ENCODE peak calls at places on chromosomes 11 and 22, in ten cellular contexts. Q is pulmonary artery endothelial cell; D is HFFc6; S is activated CD4-positive, alpha-beta T cell treated with anti-CD3 and anti-CD28 coated beads for 36 hours; J is aorta; Z is stimulated activated CD4-positive, alpha-beta T cell treated with anti-CD3 and anti-CD28 coated beads, Interleukin-4, amount 100 ng/mL, for 48 hours; N is astrocyte of the cerebellum; Y is glutamatergic neuron; F is heart right ventricle; B is GM04503. T is an unnamed sample.

GRCh38 chr11:129237880-129238638 is 45.9 kb upstream of the ARHGAP32 start:
- DNase-seq in Z (no peak), D (no peak), Y (no peak), F (no peak), Q (no peak), J (no peak), N (no peak), B (no peak), S (no peak), T (no peak)

GRCh38 chr11:73478737-73479347 is 102.6 kb downstream of the RELT start:
- DNase-seq in F (no peak), S (peak; percentile 9), B (no peak), D (peak; percentile 43), Y (no peak), Z (no peak), N (no peak), J (no peak), Q (no peak), T (no peak)

GRCh38 chr22:19275919-19276600 is 15.5 kb downstream of the CLTCL1 start:
- DNase-seq in B (no peak), D (no peak), F (no peak), J (no peak), N (no peak), Y (no peak), Q (no peak), S (no peak), Z (no peak), T (no peak)

GRCh38 chr22:40418366-40419201 is 48.2 kb downstream of the SGSM3 start:
- DNase-seq in Q (no peak), F (peak; percentile 33), S (no peak), B (no peak), J (no peak), Z (no peak), N (no peak), D (no peak), Y (peak; percentile 91), T (no peak)

GRCh38 chr22:29531419-29531818 is 22.1 kb downstream of the THOC5 start:
- DNase-seq in D (no peak), Y (no peak), N (no peak), S (no peak), J (no peak), B (no peak), F (no peak), Q (no peak), Z (no peak), T (no peak)

GRCh38 chr22:37781434-37782059 is 26.2 kb upstream of the GCAT start:
- DNase-seq in J (no peak), Q (no peak), Z (no peak), B (no peak), D (no peak), N (no peak), S (no peak), F (no peak), Y (no peak), T (no peak)

GRCh38 chr22:23553922-23554870 is 25.9 kb downstream of the IGLL1 start:
- DNase-seq in F (no peak), J (no peak), N (no peak), B (no peak), S (no peak), Y (no peak), Q (no peak), D (no peak), Z (no peak), T (no peak)

GRCh38 chr22:23108324-23109078 is 33.3 kb downstream of the RSPH14 start:
- DNase-seq in Y (no peak), N (no peak), D (no peak), B (no peak), Z (no peak), J (no peak), Q (no peak), S (no peak), F (no peak), T (no peak)

GRCh38 chr11:62245271-62245753 is 3.3 kb downstream of the SCGB1D2 start:
- DNase-seq in Q (no peak), J (no peak), B (no peak), D (peak; percentile 4), S (peak; percentile 55), Z (peak; percentile 6), Y (no peak), F (no peak), N (peak; percentile 18), T (no peak)

GRCh38 chr11:76348348-76348747 is 32.6 kb downstream of the THAP12 start:
- DNase-seq in B (no peak), Z (no peak), Y (no peak), D (no peak), Q (no peak), F (no peak), J (no peak), S (no peak), N (no peak), T (no peak)

GRCh38 chr11:2892215-2893020 is 6.8 kb upstream of the CDKN1C start:
- DNase-seq in Q (no peak), S (peak; percentile 85), Z (peak; percentile 57), N (no peak), J (peak; percentile 78), Y (peak; percentile 80), B (no peak), F (peak; percentile 83), D (peak; percentile 26), T (no peak)

GRCh38 chr11:128695539-128696221 is 1.8 kb downstream of the FLI1 start:
- DNase-seq in N (no peak), Z (no peak), F (no peak), D (no peak), Q (no peak), S (peak; percentile 49), J (peak; percentile 78), B (no peak), Y (no peak), T (no peak)

GRCh38 chr11:111476366-111476765 is 35.8 kb downstream of the BTG4 start:
- DNase-seq in J (no peak), N (no peak), F (no peak), S (no peak), Z (no peak), B (no peak), Q (no peak), D (no peak), Y (no peak), T (no peak)

GRCh38 chr11:2582436-2582931 is 117.3 kb downstream of the KCNQ1OT1 start:
- DNase-seq in Q (no peak), Z (no peak), J (peak; percentile 36), D (no peak), Y (no peak), B (no peak), S (peak; percentile 2), F (no peak), N (no peak), T (no peak)

GRCh38 chr11:124442442-124442841 is 3.1 kb downstream of the OR8B8 start:
- DNase-seq in B (no peak), Q (no peak), F (no peak), J (no peak), Z (no peak), S (no peak), D (no peak), Y (no peak), N (no peak), T (no peak)

GRCh38 chr11:10809373-10810199 is 860 bp upstream of the EIF4G2 start:
- DNase-seq in Z (no peak), J (peak; percentile 56), Y (peak; percentile 59), S (peak; percentile 59), D (peak; percentile 63), Q (peak; percentile 37), N (peak; percentile 50), B (peak; percentile 55), F (peak; percentile 34), T (no peak)

GRCh38 chr11:88680806-88681205 is 343.3 kb upstream of the CTSC start:
- DNase-seq in Q (no peak), B (no peak), J (no peak), D (no peak), N (no peak), S (no peak), Y (no peak), F (no peak), Z (no peak), T (no peak)

GRCh38 chr22:41998361-41999261 is at the start of gene WBP2NL:
- DNase-seq in J (peak; percentile 92), N (peak; percentile 20), D (no peak), B (peak; percentile 29), Z (peak; percentile 81), Q (peak; percentile 51), Y (no peak), F (peak; percentile 80), S (peak; percentile 92), T (peak; percentile 5)

GRCh38 chr11:98967005-98967404 is 53.7 kb upstream of the CNTN5 start:
- DNase-seq in D (no peak), S (no peak), Q (no peak), Y (no peak), J (no peak), B (no peak), N (no peak), F (no peak), Z (no peak), T (no peak)

GRCh38 chr22:27551402-27551801 is 250.2 kb downstream of the MN1 start:
- DNase-seq in F (no peak), Q (no peak), S (no peak), N (no peak), Y (no peak), B (no peak), Z (no peak), J (no peak), D (no peak), T (no peak)

GRCh38 chr22:20009582-20010306 is 6.9 kb downstream of the ARVCF start:
- DNase-seq in B (no peak), S (no peak), F (no peak), Z (no peak), D (no peak), J (peak; percentile 12), Q (no peak), N (no peak), Y (peak; percentile 5), T (no peak)

GRCh38 chr11:79098096-79098495 is 342.7 kb downstream of the TENM4 start:
- DNase-seq in F (no peak), D (no peak), Q (no peak), Y (no peak), S (no peak), B (no peak), Z (no peak), N (no peak), J (no peak), T (no peak)

GRCh38 chr11:62918531-62918930 is 2.6 kb downstream of the CHRM1 start:
- DNase-seq in J (no peak), S (no peak), B (no peak), Y (no peak), F (no peak), Q (no peak), Z (no peak), N (no peak), D (no peak), T (no peak)

GRCh38 chr22:47807506-47807905 is 1045.1 kb downstream of the TBC1D22A start:
- DNase-seq in Q (no peak), N (no peak), B (no peak), S (no peak), Z (no peak), F (no peak), D (no peak), Y (no peak), J (no peak), T (no peak)

GRCh38 chr11:66906077-66906929 is 49.4 kb downstream of the LRFN4 start:
- DNase-seq in N (no peak), J (no peak), D (no peak), Y (no peak), F (no peak), S (no peak), Q (no peak), Z (no peak), B (no peak), T (no peak)

GRCh38 chr11:23765862-23766261 is 731.0 kb upstream of the LUZP2 start:
- DNase-seq in B (no peak), Q (no peak), F (no peak), D (peak; percentile 40), N (no peak), J (no peak), Z (no peak), S (no peak), Y (no peak), T (no peak)

GRCh38 chr11:126963115-126963514 is 37.5 kb downstream of the KIRREL3 start:
- DNase-seq in Z (no peak), J (no peak), S (no peak), F (no peak), Y (no peak), N (no peak), B (no peak), D (no peak), Q (no peak), T (no peak)

GRCh38 chr11:70637186-70637800 is 239.0 kb downstream of the CTTN start:
- DNase-seq in B (no peak), Z (no peak), Q (no peak), F (no peak), J (no peak), Y (no peak), S (no peak), N (no peak), D (no peak), T (no peak)